ENCODE peak calls at places on chromosome 6, in ten cellular contexts. One of them, this sample, is unnamed.

GRCh38 chr6:71038966-71039365 is 82.1 kb upstream of the B3GAT2 start:
- DNase-seq in HFFc6: no peak
- DNase-seq in foreskin fibroblast: peak; percentile 1
- DNase-seq in psoas muscle: no peak
- DNase-seq in RWPE1: no peak
- DNase-seq in nephron progenitor cell: no peak
- DNase-seq in MCF 10A: peak; percentile 9
- DNase-seq in ascending aorta: no peak
- DNase-seq in H9: no peak
- DNase-seq in hepatocyte: no peak
- DNase-seq in this sample: no peak

GRCh38 chr6:117264487-117265424 is 602 bp upstream of the VGLL2 start:
- DNase-seq in HFFc6: no peak
- DNase-seq in RWPE1: no peak
- DNase-seq in MCF 10A: peak; percentile 17
- DNase-seq in hepatocyte: peak; percentile 19
- DNase-seq in psoas muscle: no peak
- DNase-seq in nephron progenitor cell: no peak
- DNase-seq in ascending aorta: no peak
- DNase-seq in H9: peak; percentile 39
- DNase-seq in foreskin fibroblast: peak; percentile 39
- DNase-seq in this sample: peak; percentile 25

GRCh38 chr6:147285087-147285855 is 81.1 kb downstream of the STXBP5 start:
- DNase-seq in ascending aorta: no peak
- DNase-seq in RWPE1: peak; percentile 16
- DNase-seq in MCF 10A: peak; percentile 59
- DNase-seq in nephron progenitor cell: no peak
- DNase-seq in HFFc6: peak; percentile 54
- DNase-seq in hepatocyte: peak; percentile 55
- DNase-seq in H9: no peak
- DNase-seq in psoas muscle: no peak
- DNase-seq in foreskin fibroblast: peak; percentile 69
- DNase-seq in this sample: no peak

GRCh38 chr6:72616406-72617015 is 5.4 kb upstream of the KCNQ5 start:
- DNase-seq in MCF 10A: peak; percentile 49
- DNase-seq in HFFc6: peak; percentile 42
- DNase-seq in ascending aorta: no peak
- DNase-seq in hepatocyte: peak; percentile 55
- DNase-seq in foreskin fibroblast: peak; percentile 68
- DNase-seq in H9: no peak
- DNase-seq in psoas muscle: no peak
- DNase-seq in RWPE1: no peak
- DNase-seq in nephron progenitor cell: no peak
- DNase-seq in this sample: no peak

GRCh38 chr6:134247271-134247833 is 70.6 kb downstream of the SGK1 start:
- DNase-seq in HFFc6: no peak
- DNase-seq in psoas muscle: no peak
- DNase-seq in RWPE1: no peak
- DNase-seq in H9: no peak
- DNase-seq in hepatocyte: peak; percentile 12
- DNase-seq in MCF 10A: no peak
- DNase-seq in foreskin fibroblast: no peak
- DNase-seq in nephron progenitor cell: no peak
- DNase-seq in ascending aorta: no peak
- DNase-seq in this sample: no peak

GRCh38 chr6:84220809-84221409 is 6.5 kb downstream of the CEP162 start:
- DNase-seq in hepatocyte: peak; percentile 27
- DNase-seq in H9: no peak
- DNase-seq in nephron progenitor cell: no peak
- DNase-seq in HFFc6: peak; percentile 32
- DNase-seq in foreskin fibroblast: peak; percentile 52
- DNase-seq in MCF 10A: peak; percentile 38
- DNase-seq in psoas muscle: no peak
- DNase-seq in ascending aorta: no peak
- DNase-seq in RWPE1: no peak
- DNase-seq in this sample: no peak

GRCh38 chr6:99434702-99435530 is 9.8 kb upstream of the PNISR start:
- DNase-seq in HFFc6: peak; percentile 33
- DNase-seq in ascending aorta: no peak
- DNase-seq in H9: no peak
- DNase-seq in foreskin fibroblast: peak; percentile 55
- DNase-seq in hepatocyte: peak; percentile 16
- DNase-seq in RWPE1: peak; percentile 28
- DNase-seq in nephron progenitor cell: no peak
- DNase-seq in MCF 10A: peak; percentile 39
- DNase-seq in psoas muscle: no peak
- DNase-seq in this sample: no peak

GRCh38 chr6:155253337-155253736 is 10.5 kb upstream of the CLDN20 start:
- DNase-seq in nephron progenitor cell: no peak
- DNase-seq in hepatocyte: no peak
- DNase-seq in ascending aorta: no peak
- DNase-seq in MCF 10A: no peak
- DNase-seq in RWPE1: no peak
- DNase-seq in HFFc6: no peak
- DNase-seq in H9: no peak
- DNase-seq in psoas muscle: no peak
- DNase-seq in foreskin fibroblast: no peak
- DNase-seq in this sample: no peak

GRCh38 chr6:111731404-111732195 is 125.9 kb upstream of the TRAF3IP2 start:
- DNase-seq in H9: peak; percentile 56
- DNase-seq in HFFc6: no peak
- DNase-seq in ascending aorta: no peak
- DNase-seq in hepatocyte: no peak
- DNase-seq in foreskin fibroblast: no peak
- DNase-seq in nephron progenitor cell: no peak
- DNase-seq in RWPE1: no peak
- DNase-seq in psoas muscle: no peak
- DNase-seq in MCF 10A: no peak
- DNase-seq in this sample: no peak

GRCh38 chr6:16635810-16636602 is 125.3 kb downstream of the ATXN1 start:
- DNase-seq in foreskin fibroblast: peak; percentile 45
- DNase-seq in hepatocyte: no peak
- DNase-seq in HFFc6: peak; percentile 60
- DNase-seq in psoas muscle: no peak
- DNase-seq in ascending aorta: no peak
- DNase-seq in RWPE1: peak; percentile 18
- DNase-seq in H9: peak; percentile 48
- DNase-seq in MCF 10A: peak; percentile 72
- DNase-seq in nephron progenitor cell: no peak
- DNase-seq in this sample: no peak

GRCh38 chr6:29760328-29760727 is 37.1 kb downstream of the HLA-F start:
- DNase-seq in foreskin fibroblast: no peak
- DNase-seq in HFFc6: no peak
- DNase-seq in RWPE1: no peak
- DNase-seq in H9: peak; percentile 45
- DNase-seq in psoas muscle: no peak
- DNase-seq in nephron progenitor cell: no peak
- DNase-seq in ascending aorta: no peak
- DNase-seq in hepatocyte: no peak
- DNase-seq in MCF 10A: no peak
- DNase-seq in this sample: no peak

GRCh38 chr6:148389917-148390316 is 47.3 kb downstream of the SASH1 start:
- DNase-seq in HFFc6: no peak
- DNase-seq in hepatocyte: no peak
- DNase-seq in RWPE1: no peak
- DNase-seq in ascending aorta: no peak
- DNase-seq in psoas muscle: no peak
- DNase-seq in H9: no peak
- DNase-seq in nephron progenitor cell: no peak
- DNase-seq in foreskin fibroblast: no peak
- DNase-seq in MCF 10A: no peak
- DNase-seq in this sample: no peak

GRCh38 chr6:51515052-51515402 is 572.4 kb downstream of the PKHD1 start:
- DNase-seq in H9: no peak
- DNase-seq in nephron progenitor cell: no peak
- DNase-seq in foreskin fibroblast: no peak
- DNase-seq in psoas muscle: no peak
- DNase-seq in MCF 10A: peak; percentile 29
- DNase-seq in HFFc6: no peak
- DNase-seq in hepatocyte: no peak
- DNase-seq in RWPE1: peak; percentile 4
- DNase-seq in ascending aorta: no peak
- DNase-seq in this sample: no peak
- TF ChIP-seq CTCF in H9: peak; percentile 26
- TF ChIP-seq CTCF in nephron progenitor cell: no peak
- TF ChIP-seq CTCF in foreskin fibroblast: no peak
- TF ChIP-seq CTCF in psoas muscle: no peak
- TF ChIP-seq CTCF in MCF 10A: peak; percentile 47
- TF ChIP-seq CTCF in HFFc6: no peak
- TF ChIP-seq CTCF in hepatocyte: peak; percentile 21
- TF ChIP-seq CTCF in RWPE1: no peak
- TF ChIP-seq CTCF in ascending aorta: no peak
- TF ChIP-seq CTCF in this sample: no peak

GRCh38 chr6:164842085-164842484 is 467.3 kb downstream of the C6orf118 start:
- DNase-seq in HFFc6: no peak
- DNase-seq in H9: no peak
- DNase-seq in ascending aorta: no peak
- DNase-seq in hepatocyte: no peak
- DNase-seq in MCF 10A: no peak
- DNase-seq in psoas muscle: no peak
- DNase-seq in RWPE1: no peak
- DNase-seq in nephron progenitor cell: no peak
- DNase-seq in foreskin fibroblast: no peak
- DNase-seq in this sample: no peak

GRCh38 chr6:164832410-164832809 is 477.0 kb downstream of the C6orf118 start:
- DNase-seq in RWPE1: no peak
- DNase-seq in HFFc6: no peak
- DNase-seq in nephron progenitor cell: no peak
- DNase-seq in H9: no peak
- DNase-seq in MCF 10A: no peak
- DNase-seq in ascending aorta: no peak
- DNase-seq in psoas muscle: no peak
- DNase-seq in hepatocyte: no peak
- DNase-seq in foreskin fibroblast: no peak
- DNase-seq in this sample: no peak

GRCh38 chr6:164838068-164838615 is 471.3 kb downstream of the C6orf118 start:
- DNase-seq in ascending aorta: no peak
- DNase-seq in psoas muscle: no peak
- DNase-seq in hepatocyte: no peak
- DNase-seq in MCF 10A: no peak
- DNase-seq in RWPE1: no peak
- DNase-seq in nephron progenitor cell: no peak
- DNase-seq in H9: no peak
- DNase-seq in foreskin fibroblast: no peak
- DNase-seq in HFFc6: no peak
- DNase-seq in this sample: no peak
- TF ChIP-seq CTCF in ascending aorta: no peak
- TF ChIP-seq CTCF in psoas muscle: no peak
- TF ChIP-seq CTCF in hepatocyte: no peak
- TF ChIP-seq CTCF in MCF 10A: no peak
- TF ChIP-seq CTCF in RWPE1: no peak
- TF ChIP-seq CTCF in nephron progenitor cell: no peak
- TF ChIP-seq CTCF in H9: no peak
- TF ChIP-seq CTCF in foreskin fibroblast: no peak
- TF ChIP-seq CTCF in HFFc6: no peak
- TF ChIP-seq CTCF in this sample: no peak

GRCh38 chr6:119720160-119720559 is 370.6 kb upstream of the MAN1A1 start:
- DNase-seq in RWPE1: no peak
- DNase-seq in HFFc6: no peak
- DNase-seq in ascending aorta: no peak
- DNase-seq in nephron progenitor cell: no peak
- DNase-seq in psoas muscle: no peak
- DNase-seq in H9: no peak
- DNase-seq in hepatocyte: no peak
- DNase-seq in MCF 10A: peak; percentile 16
- DNase-seq in foreskin fibroblast: peak; percentile 4
- DNase-seq in this sample: no peak
- TF ChIP-seq CTCF in RWPE1: no peak
- TF ChIP-seq CTCF in HFFc6: no peak
- TF ChIP-seq CTCF in ascending aorta: no peak
- TF ChIP-seq CTCF in nephron progenitor cell: no peak
- TF ChIP-seq CTCF in psoas muscle: no peak
- TF ChIP-seq CTCF in H9: peak; percentile 50
- TF ChIP-seq CTCF in hepatocyte: no peak
- TF ChIP-seq CTCF in MCF 10A: no peak
- TF ChIP-seq CTCF in foreskin fibroblast: peak; percentile 17
- TF ChIP-seq CTCF in this sample: peak; percentile 56

DNA sequence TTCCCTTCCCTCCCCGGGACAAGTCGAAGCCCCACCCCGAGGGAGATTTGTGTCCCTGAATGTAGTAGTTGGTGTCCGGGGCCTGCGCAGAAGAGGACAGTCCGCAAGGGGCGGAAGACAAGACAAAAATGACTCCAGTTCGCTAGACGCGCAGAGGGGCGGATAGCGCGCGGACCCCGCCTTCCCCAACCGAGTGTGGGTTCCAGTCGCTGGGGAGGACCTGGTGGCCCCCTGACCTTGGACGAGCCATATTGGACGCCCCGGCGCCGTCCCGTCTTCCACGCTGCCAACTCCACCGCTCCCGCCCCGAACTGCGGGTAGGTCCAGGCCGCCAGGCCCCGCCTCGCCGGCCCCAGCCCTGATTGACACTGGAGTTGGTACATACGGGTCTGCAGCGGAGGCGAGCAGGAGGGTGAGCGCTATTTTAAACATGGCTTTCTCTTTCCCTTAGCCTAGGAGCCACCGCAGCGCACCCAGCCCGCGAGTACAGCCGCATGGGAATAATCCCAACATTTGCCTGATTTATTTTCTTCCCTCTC is 802 bp downstream of the HMGN3 start:
- DNase-seq in psoas muscle: peak; percentile 92
- DNase-seq in foreskin fibroblast: peak; percentile 95
- DNase-seq in HFFc6: peak; percentile 91
- DNase-seq in MCF 10A: peak; percentile 90
- DNase-seq in nephron progenitor cell: peak; percentile 84
- DNase-seq in RWPE1: peak; percentile 85
- DNase-seq in H9: peak; percentile 90
- DNase-seq in hepatocyte: peak; percentile 91
- DNase-seq in ascending aorta: peak; percentile 57
- DNase-seq in this sample: peak; percentile 87
- TF ChIP-seq CTCF in psoas muscle: peak; percentile 46
- TF ChIP-seq CTCF in foreskin fibroblast: peak; percentile 17
- TF ChIP-seq CTCF in HFFc6: peak; percentile 49
- TF ChIP-seq CTCF in MCF 10A: peak; percentile 19
- TF ChIP-seq CTCF in nephron progenitor cell: no peak
- TF ChIP-seq CTCF in RWPE1: peak; percentile 18
- TF ChIP-seq CTCF in H9: peak; percentile 53
- TF ChIP-seq CTCF in hepatocyte: peak; percentile 31
- TF ChIP-seq CTCF in ascending aorta: peak; percentile 19
- TF ChIP-seq CTCF in this sample: no peak

DNA sequence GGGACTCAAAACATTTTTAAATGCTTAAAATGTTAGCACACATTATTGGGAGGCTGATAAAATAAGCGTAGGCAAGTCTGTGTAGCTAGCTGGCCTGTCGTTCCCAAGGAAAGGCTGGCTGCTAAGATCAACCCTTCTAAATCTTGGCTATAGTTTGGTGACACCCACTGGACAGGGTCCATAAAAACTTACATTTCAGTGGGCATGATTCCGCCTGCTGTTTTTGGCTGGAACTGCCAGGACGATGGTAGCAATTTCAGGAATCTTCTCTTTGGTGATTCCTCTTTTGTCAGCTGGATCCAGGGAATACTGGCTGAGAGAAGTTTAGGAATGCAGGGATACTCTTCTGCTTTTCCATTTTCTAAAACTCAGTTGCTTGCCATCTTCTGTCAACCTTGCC is 162.2 kb downstream of the NKAIN2 start:
- DNase-seq in nephron progenitor cell: peak; percentile 18
- DNase-seq in ascending aorta: no peak
- DNase-seq in hepatocyte: no peak
- DNase-seq in MCF 10A: peak; percentile 48
- DNase-seq in psoas muscle: no peak
- DNase-seq in foreskin fibroblast: no peak
- DNase-seq in H9: peak; percentile 67
- DNase-seq in RWPE1: peak; percentile 34
- DNase-seq in HFFc6: no peak
- DNase-seq in this sample: peak; percentile 53
- TF ChIP-seq CTCF in nephron progenitor cell: no peak
- TF ChIP-seq CTCF in ascending aorta: no peak
- TF ChIP-seq CTCF in hepatocyte: peak; percentile 4
- TF ChIP-seq CTCF in MCF 10A: peak; percentile 27
- TF ChIP-seq CTCF in psoas muscle: peak; percentile 41
- TF ChIP-seq CTCF in foreskin fibroblast: no peak
- TF ChIP-seq CTCF in H9: peak; percentile 64
- TF ChIP-seq CTCF in RWPE1: no peak
- TF ChIP-seq CTCF in HFFc6: no peak
- TF ChIP-seq CTCF in this sample: peak; percentile 65

This sample was measured in endothelial cell.